ENCODE peak calls at places on chromosomes 12 and 14, in seven cellular contexts. G is upper lobe of left lung, N is esophagus muscularis mucosa, H is transverse colon, C is H1, M is SK-N-SH, Y is stomach. O is an unnamed sample.

GRCh38 chr14:22558221-22558913 is 30.7 kb downstream of the DAD1 start:
- DNase-seq in G (peak; percentile 72), N (no peak), H (no peak), C (peak; percentile 84), M (no peak), Y (no peak), O (no peak)

GRCh38 chr12:53495903-53496751 is 3.1 kb downstream of the MAP3K12 start:
- DNase-seq in G (no peak), N (no peak), H (peak; percentile 61), C (no peak), M (no peak), Y (no peak), O (no peak)

GRCh38 chr14:77140343-77140936 is 1.2 kb downstream of the ZDHHC22 start:
- DNase-seq in G (peak; percentile 61), N (no peak), H (no peak), C (no peak), M (no peak), Y (no peak), O (no peak)

GRCh38 chr12:52258335-52258901 is 16.0 kb upstream of the KRT86 start:
- DNase-seq in G (peak; percentile 89), N (no peak), H (no peak), C (peak; percentile 75), M (peak; percentile 82), Y (peak; percentile 41), O (no peak)

GRCh38 chr12:27277846-27278260 is 33.8 kb downstream of the STK38L start:
- DNase-seq in G (no peak), N (no peak), H (peak; percentile 51), C (no peak), M (no peak), Y (no peak), O (peak; percentile 5)

GRCh38 chr14:37114039-37114438 is 58.4 kb downstream of the SLC25A21 start:
- DNase-seq in G (no peak), N (no peak), H (no peak), C (no peak), M (no peak), Y (no peak), O (no peak)

GRCh38 chr14:50339178-50339804 is 27.2 kb downstream of the DMAC2L start:
- DNase-seq in G (no peak), N (peak; percentile 68), H (no peak), C (no peak), M (no peak), Y (no peak), O (no peak)

GRCh38 chr12:68886636-68887572 is 46.1 kb downstream of the CPM start:
- DNase-seq in G (no peak), N (no peak), H (no peak), C (no peak), M (no peak), Y (no peak), O (no peak)

GRCh38 chr12:48795550-48796455 is 6.9 kb upstream of the ADCY6 start:
- DNase-seq in G (no peak), N (no peak), H (peak; percentile 84), C (peak; percentile 90), M (peak; percentile 88), Y (peak; percentile 84), O (peak; percentile 79)

GRCh38 chr14:54919330-54919729 is 16.7 kb upstream of the GCH1 start:
- DNase-seq in G (no peak), N (no peak), H (no peak), C (no peak), M (no peak), Y (no peak), O (no peak)

GRCh38 chr12:51540996-51541395 is 50.0 kb upstream of the SCN8A start:
- DNase-seq in G (no peak), N (no peak), H (no peak), C (no peak), M (no peak), Y (no peak), O (no peak)

GRCh38 chr14:65170768-65171251 is 68.5 kb upstream of the MAX start:
- DNase-seq in G (peak; percentile 46), N (no peak), H (peak; percentile 17), C (peak; percentile 74), M (peak; percentile 65), Y (no peak), O (no peak)

GRCh38 chr12:117084405-117085317 is 14.6 kb downstream of the TESC start:
- DNase-seq in G (peak; percentile 46), N (no peak), H (no peak), C (no peak), M (no peak), Y (no peak), O (no peak)

GRCh38 chr12:70264067-70264867 is 21.0 kb downstream of the CNOT2 start:
- DNase-seq in G (no peak), N (no peak), H (no peak), C (no peak), M (no peak), Y (no peak), O (no peak)

GRCh38 chr12:70267550-70267949 is 24.3 kb downstream of the CNOT2 start:
- DNase-seq in G (no peak), N (no peak), H (no peak), C (no peak), M (no peak), Y (no peak), O (no peak)

GRCh38 chr12:70268972-70269371 is 25.7 kb downstream of the CNOT2 start:
- DNase-seq in G (no peak), N (no peak), H (no peak), C (no peak), M (no peak), Y (no peak), O (no peak)

GRCh38 chr12:70260610-70261009 is 17.4 kb downstream of the CNOT2 start:
- DNase-seq in G (no peak), N (no peak), H (no peak), C (no peak), M (no peak), Y (no peak), O (no peak)

DNA sequence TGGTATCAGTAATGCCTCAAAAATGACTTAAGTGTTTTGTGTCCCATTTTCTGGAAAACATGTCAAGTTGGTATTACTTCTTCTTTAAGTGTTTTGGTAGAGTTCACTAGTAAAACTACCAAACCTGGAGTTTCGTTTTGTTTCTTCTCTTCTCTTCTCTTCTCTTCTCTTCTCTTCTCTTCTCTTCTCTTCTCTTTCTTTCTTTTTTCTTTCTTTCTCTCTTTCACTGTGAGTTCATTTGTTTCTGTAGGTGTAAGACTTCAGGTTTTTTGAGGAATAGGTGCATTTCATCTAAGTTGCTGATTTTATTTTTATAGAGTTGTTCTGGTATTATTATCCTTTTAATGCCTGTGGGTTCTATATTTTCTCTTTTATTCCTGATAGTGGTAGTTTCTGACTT is 21.9 kb downstream of the CNOT2 start:
- DNase-seq in G (no peak), N (no peak), H (no peak), C (no peak), M (no peak), Y (no peak), O (no peak)
- TF ChIP-seq POLR2AphosphoS5 in G (no peak), N (no peak), H (no peak), C (no peak), M (no peak), Y (no peak), O (no peak)

GRCh38 chr14:104510794-104511611 is 68.6 kb upstream of the C14orf180 start:
- DNase-seq in G (peak; percentile 82), N (peak; percentile 57), H (no peak), C (peak; percentile 42), M (peak; percentile 71), Y (peak; percentile 90), O (no peak)
- TF ChIP-seq POLR2AphosphoS5 in G (no peak), N (no peak), H (no peak), C (no peak), M (no peak), Y (no peak), O (no peak)

DNA sequence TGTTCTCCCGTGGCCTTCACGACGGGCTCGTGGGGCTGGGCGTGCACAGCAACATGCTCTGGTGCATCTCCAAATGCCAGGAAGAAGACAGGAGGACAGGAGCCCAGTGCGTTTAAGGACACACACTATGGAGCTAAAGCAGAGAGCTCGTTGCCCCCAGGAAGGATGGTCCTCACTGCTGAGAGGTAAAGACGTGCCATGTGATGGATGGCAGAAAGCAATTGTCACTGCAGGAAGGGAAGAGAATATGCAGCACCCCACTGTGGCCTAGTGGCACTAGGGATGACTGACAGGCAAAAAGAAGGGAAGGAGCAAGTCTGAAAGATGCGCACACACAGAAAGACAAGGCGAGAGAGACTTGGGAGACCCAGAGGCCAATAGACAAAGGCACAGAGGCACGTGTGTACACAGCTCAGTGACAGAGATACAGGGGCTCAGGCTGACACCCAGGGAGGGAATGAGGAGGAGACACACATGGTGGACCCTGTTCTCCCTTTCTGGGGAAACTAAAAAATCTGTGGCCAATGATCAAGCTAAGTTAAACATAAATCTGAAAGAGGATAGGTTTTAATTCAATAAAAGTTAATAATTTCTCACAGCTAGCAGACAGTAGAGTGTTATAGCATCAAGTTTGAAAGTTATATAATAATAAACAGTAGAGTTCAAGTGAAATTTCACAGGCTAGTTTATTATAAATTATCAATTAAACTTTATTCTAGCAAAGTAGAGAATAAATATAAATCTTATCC is 78.8 kb downstream of the CRACR2A start:
- DNase-seq in G (peak; percentile 46), N (no peak), H (no peak), C (no peak), M (no peak), Y (no peak), O (no peak)
- TF ChIP-seq POLR2AphosphoS5 in G (no peak), N (no peak), H (no peak), C (no peak), M (no peak), Y (no peak), O (no peak)

GRCh38 chr12:105384220-105384619 is 53.7 kb downstream of the C12orf75 start:
- DNase-seq in G (no peak), N (no peak), H (no peak), C (no peak), M (no peak), Y (no peak), O (no peak)
- TF ChIP-seq POLR2AphosphoS5 in G (no peak), N (no peak), H (no peak), C (no peak), M (no peak), Y (no peak), O (no peak)

GRCh38 chr14:105300542-105301102 is at the start of gene BRF1:
- DNase-seq in G (peak; percentile 99), N (peak; percentile 98), H (peak; percentile 97), C (peak; percentile 98), M (peak; percentile 97), Y (peak; percentile 95), O (no peak)
- TF ChIP-seq POLR2AphosphoS5 in G (peak; percentile 81), N (peak; percentile 73), H (peak; percentile 84), C (no peak), M (no peak), Y (peak; percentile 87), O (no peak)

DNA sequence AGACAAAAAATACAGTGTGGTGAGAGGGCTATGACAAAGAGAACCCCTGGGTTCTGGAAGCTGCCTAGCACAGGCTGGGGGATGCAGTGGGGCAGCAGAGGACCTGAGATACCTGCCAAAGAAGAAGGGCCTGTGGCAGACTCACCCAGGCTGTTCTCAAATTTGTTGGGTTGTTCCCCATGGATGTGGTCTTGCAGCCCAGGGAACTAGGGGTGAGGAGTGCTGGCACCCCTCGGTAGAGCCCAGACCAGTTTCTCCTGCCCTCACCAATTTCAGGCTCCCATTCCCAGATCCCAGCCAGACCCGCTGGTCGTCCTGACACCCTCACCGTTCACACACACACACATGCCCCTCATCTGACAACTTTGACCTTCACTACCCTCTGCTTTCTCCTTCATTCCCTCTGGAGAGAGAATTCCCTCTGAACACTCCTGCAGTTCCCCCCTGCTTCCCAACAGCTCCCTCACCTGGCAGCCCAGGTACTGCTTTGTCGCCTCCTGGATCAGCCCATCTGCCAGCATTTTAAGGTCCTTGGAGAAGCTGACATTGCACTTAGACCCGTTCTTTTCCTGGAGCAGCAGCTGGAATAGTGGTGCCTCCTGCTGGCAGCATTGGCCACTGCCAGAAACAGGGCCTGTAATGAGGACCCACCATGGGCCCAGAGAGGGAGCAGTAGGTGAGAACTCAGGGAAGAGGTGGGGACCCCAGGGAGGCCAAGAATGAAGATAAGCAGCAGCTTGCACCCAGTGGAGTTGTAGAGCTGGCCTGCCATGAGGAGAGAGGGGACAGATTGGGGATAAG is 5.9 kb upstream of the GDF11 start:
- DNase-seq in G (no peak), N (no peak), H (peak; percentile 89), C (peak; percentile 93), M (peak; percentile 65), Y (peak; percentile 85), O (peak; percentile 59)
- TF ChIP-seq POLR2AphosphoS5 in G (peak; percentile 8), N (peak; percentile 47), H (peak; percentile 35), C (no peak), M (no peak), Y (no peak), O (no peak)